ENCODE peak calls at places on chromosomes 16 and 17, in five cellular contexts. R is DND-41; M is CD4-positive, alpha-beta memory T cell; Y is cardiac muscle cell; D is endothelial cell of umbilical vein. O is an unnamed sample.
A peak's percentile ranks its signal among the peaks of the same experiment; 100 is the strongest.

GRCh38 chr17:59439261-59439660 is 107.8 kb downstream of the YPEL2 start:
- DNase-seq in R (no peak), M (no peak), Y (peak; percentile 42), D (peak; percentile 23), O (no peak)

GRCh38 chr16:84726670-84727467 is 27.1 kb downstream of the USP10 start:
- DNase-seq in R (no peak), M (no peak), Y (no peak), D (no peak), O (no peak)

GRCh38 chr17:30922235-30922993 is 669 bp downstream of the ADAP2 start:
- DNase-seq in R (no peak), M (no peak), Y (peak; percentile 3), D (no peak), O (no peak)

GRCh38 chr16:7408700-7409340 is 76.2 kb downstream of the RBFOX1 start:
- DNase-seq in R (no peak), M (no peak), Y (no peak), D (no peak), O (no peak)

GRCh38 chr16:11263737-11264136 is 5.4 kb downstream of the TNP2 start:
- DNase-seq in R (no peak), M (peak; percentile 49), Y (no peak), D (no peak), O (no peak)

GRCh38 chr17:29682054-29682453 is 59.3 kb upstream of the CORO6 start:
- DNase-seq in R (no peak), M (no peak), Y (no peak), D (peak; percentile 41), O (no peak)

GRCh38 chr17:8753976-8754440 is 4.3 kb downstream of the SPDYE4 start:
- DNase-seq in R (no peak), M (no peak), Y (no peak), D (peak; percentile 21), O (no peak)

GRCh38 chr16:10964891-10965326 is 20.5 kb downstream of the CLEC16A start:
- DNase-seq in R (no peak), M (peak; percentile 71), Y (no peak), D (no peak), O (no peak)

GRCh38 chr16:17729820-17730219 is 259.1 kb upstream of the XYLT1 start:
- DNase-seq in R (no peak), M (no peak), Y (no peak), D (no peak), O (no peak)

GRCh38 chr16:71781741-71782140 is 26.9 kb downstream of the AP1G1 start:
- DNase-seq in R (no peak), M (no peak), Y (no peak), D (no peak), O (no peak)

GRCh38 chr16:65117701-65118448 is 4.0 kb downstream of the CDH11 start:
- DNase-seq in R (peak; percentile 57), M (no peak), Y (peak; percentile 82), D (peak; percentile 87), O (no peak)

GRCh38 chr16:56019274-56019673 is 144.1 kb upstream of the CES5A start:
- DNase-seq in R (no peak), M (no peak), Y (no peak), D (no peak), O (no peak)

GRCh38 chr17:28228109-28228840 is 90.7 kb upstream of the TMEM97 start:
- DNase-seq in R (no peak), M (no peak), Y (peak; percentile 47), D (no peak), O (no peak)

GRCh38 chr17:82003411-82004381 is 19.0 kb downstream of the CENPX start:
- DNase-seq in R (no peak), M (no peak), Y (no peak), D (peak; percentile 93), O (no peak)

GRCh38 chr16:1492923-1493745 is at the start of gene TELO2:
- DNase-seq in R (peak; percentile 83), M (peak; percentile 88), Y (peak; percentile 87), D (peak; percentile 63), O (peak; percentile 47)

GRCh38 chr16:47503936-47504335 is 42.8 kb downstream of the PHKB start:
- DNase-seq in R (no peak), M (no peak), Y (no peak), D (peak; percentile 16), O (no peak)

GRCh38 chr16:85037050-85037410 is 9.4 kb downstream of the KIAA0513 start:
- DNase-seq in R (no peak), M (no peak), Y (no peak), D (peak; percentile 51), O (no peak)

GRCh38 chr16:87661561-87661960 is 59.3 kb downstream of the JPH3 start:
- DNase-seq in R (peak; percentile 64), M (no peak), Y (peak; percentile 80), D (peak; percentile 43), O (peak; percentile 29)

GRCh38 chr17:68178831-68179230 is 69.0 kb upstream of the AMZ2 start:
- DNase-seq in R (no peak), M (no peak), Y (no peak), D (no peak), O (no peak)

GRCh38 chr17:68182016-68182315 is 65.9 kb upstream of the AMZ2 start:
- DNase-seq in R (no peak), M (no peak), Y (no peak), D (no peak), O (no peak)

GRCh38 chr17:68182940-68183551 is 64.8 kb upstream of the AMZ2 start:
- DNase-seq in R (peak; percentile 89), M (peak; percentile 78), Y (no peak), D (no peak), O (no peak)

GRCh38 chr17:68184816-68185436 is 62.9 kb upstream of the AMZ2 start:
- DNase-seq in R (peak; percentile 77), M (peak; percentile 75), Y (no peak), D (no peak), O (no peak)

GRCh38 chr17:68184141-68184571 is 63.7 kb upstream of the AMZ2 start:
- DNase-seq in R (no peak), M (no peak), Y (no peak), D (no peak), O (no peak)
- H3K4me3 ChIP-seq in R (no peak overlapping the region), M (peak overlapping the region; percentile 45), Y (no peak overlapping the region), D (no peak overlapping the region), O (no peak overlapping the region)

DNA sequence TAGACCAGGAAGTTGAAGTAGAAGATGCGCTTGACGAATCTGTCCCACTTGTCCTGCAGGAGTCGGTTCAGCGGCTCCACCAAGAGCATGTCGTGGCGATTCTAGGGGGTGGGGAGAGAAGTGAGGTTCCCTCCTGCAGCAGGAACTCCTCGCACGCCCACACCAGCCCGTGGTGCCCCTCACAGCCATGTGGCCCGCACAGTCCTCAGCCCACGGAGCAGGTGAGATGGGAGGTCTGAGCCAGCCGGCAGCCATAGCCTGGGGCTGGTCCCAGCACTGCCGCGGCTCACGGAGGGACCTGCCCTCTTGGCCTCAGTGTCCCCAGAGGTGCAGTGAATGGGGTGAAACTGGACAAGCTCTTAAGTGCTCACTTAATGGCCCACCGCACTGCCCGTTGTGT is 23.4 kb downstream of the TRPV1 start:
- DNase-seq in R (no peak), M (no peak), Y (no peak), D (no peak), O (no peak)
- H3K27ac ChIP-seq in R (no peak overlapping the region), M (no peak overlapping the region), Y (no peak overlapping the region), D (no peak overlapping the region), O (no peak overlapping the region)

DNA sequence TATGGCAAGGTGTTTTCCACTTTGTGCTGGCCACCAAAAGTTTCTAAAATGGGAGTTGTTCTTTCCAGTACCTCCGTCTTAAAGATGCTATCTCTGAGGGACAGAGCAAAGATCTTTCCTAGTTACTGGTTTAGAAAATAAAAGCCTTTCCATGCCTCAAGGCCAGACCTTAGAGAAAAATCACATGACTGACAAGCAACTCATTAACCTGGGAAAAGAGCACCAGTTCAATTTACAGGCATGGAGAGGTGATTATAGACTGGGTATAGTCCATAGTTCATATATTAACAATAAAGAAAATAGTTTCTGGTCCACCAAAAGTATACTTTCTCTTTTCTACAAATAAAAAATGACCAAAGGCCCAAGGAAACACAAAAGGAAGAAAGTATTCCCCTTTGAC is 230.7 kb downstream of the TOX3 start:
- DNase-seq in R (no peak), M (no peak), Y (no peak), D (no peak), O (no peak)
- H3K4me1 ChIP-seq in R (no peaks in the 10 kb centered on the region), M (no peaks in the 10 kb centered on the region), Y (no peaks in the 10 kb centered on the region), D (no peaks in the 10 kb centered on the region), O (no peaks in the 10 kb centered on the region)

GRCh38 chr16:30430428-30430970 is 669 bp upstream of the DCTPP1 start:
- DNase-seq in R (no peak), M (no peak), Y (no peak), D (no peak), O (no peak)

GRCh38 chr16:30434852-30435251 is 5.0 kb upstream of the DCTPP1 start:
- DNase-seq in R (no peak), M (no peak), Y (no peak), D (no peak), O (no peak)

GRCh38 chr16:30429678-30430427 is at the start of gene DCTPP1:
- DNase-seq in R (peak; percentile 99), M (peak; percentile 98), Y (peak; percentile 99), D (peak; percentile 97), O (peak; percentile 98)

GRCh38 chr16:30428055-30428454 is 1.8 kb downstream of the DCTPP1 start:
- DNase-seq in R (no peak), M (no peak), Y (no peak), D (no peak), O (no peak)

DNA sequence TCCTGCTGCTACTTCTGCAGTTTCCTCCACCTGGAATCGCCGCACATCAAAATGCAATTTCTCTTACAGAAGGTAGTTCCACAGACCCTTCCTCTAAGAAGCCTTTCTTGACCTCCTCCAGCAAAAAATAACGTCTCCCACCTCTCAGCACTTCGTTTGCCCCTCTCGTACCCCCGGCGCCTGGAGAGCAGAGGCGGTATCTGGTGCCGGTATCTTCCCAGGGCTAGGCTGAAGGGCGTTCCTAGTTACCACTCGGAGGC is 482 bp downstream of the DCTPP1 start:
- DNase-seq in R (no peak), M (no peak), Y (no peak), D (no peak), O (no peak)
- H3K4me3 ChIP-seq in R (peak overlapping the region; percentile 56), M (peak overlapping the region; percentile 76), Y (peak overlapping the region; percentile 44), D (peak overlapping the region; percentile 40), O (peak overlapping the region; percentile 66)

DNA sequence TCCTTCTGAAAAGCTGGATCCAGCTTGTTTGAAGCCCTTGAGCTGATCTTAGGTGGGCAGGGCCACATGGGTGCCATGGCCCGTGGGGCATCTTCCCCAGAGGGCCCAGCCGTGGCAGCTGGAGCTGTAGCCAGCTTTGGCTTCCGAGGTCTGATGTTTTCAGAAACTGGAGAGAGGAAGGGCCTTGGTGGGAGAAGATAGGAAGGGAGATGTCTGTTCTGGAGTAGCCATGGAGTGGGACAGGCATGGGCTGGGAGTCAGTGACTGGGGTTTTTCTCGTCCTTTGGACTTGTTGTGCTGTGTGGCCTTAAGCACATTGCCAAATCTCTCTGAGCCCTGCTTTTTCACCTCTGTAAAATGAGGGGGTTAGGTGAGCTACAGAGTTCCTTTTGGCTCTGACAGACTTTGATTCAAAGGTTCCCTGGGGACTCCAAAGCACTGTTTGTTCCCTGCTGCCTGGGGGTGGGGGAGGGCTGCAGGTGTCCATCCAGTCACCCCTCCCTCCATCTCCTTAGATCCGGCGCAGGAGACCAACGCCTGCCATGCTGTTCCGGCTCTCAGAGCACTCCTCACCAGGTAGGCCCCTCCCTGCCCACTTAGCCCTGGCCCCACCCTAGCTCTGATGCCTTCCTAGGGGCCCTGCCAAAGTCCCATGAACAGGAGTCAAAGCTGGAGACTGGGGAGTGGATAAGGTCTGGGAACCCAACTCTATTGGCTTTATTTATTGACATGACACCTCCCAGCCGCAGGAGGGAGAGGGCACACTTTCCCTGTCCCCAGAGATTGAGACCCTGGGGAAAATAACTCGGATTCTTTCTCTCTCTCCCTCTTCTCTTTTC is 2.1 kb downstream of the PPP1R1B start:
- DNase-seq in R (no peak), M (no peak), Y (no peak), D (no peak), O (no peak)
- H3K27ac ChIP-seq in R (no peak overlapping the region), M (no peak overlapping the region), Y (no peak overlapping the region), D (no peak overlapping the region), O (no peak overlapping the region)

GRCh38 chr17:56826611-56827414 is 6.9 kb downstream of the C17orf67 start:
- DNase-seq in R (no peak), M (no peak), Y (no peak), D (peak; percentile 14), O (no peak)
- H3K4me1 ChIP-seq in R (peaks cover 9% of the 10 kb centered on the region), M (peaks cover 15% of the 10 kb centered on the region), Y (no peaks in the 10 kb centered on the region), D (peaks cover 15% of the 10 kb centered on the region), O (peaks cover 1% of the 10 kb centered on the region)

O was measured in iPS DF 6.9.